ENCODE peak calls at places on chromosomes 16 and 17, in eight cellular contexts. K, Q, I, W, L, P, Z and S are unnamed samples.
A peak's percentile ranks its signal among the peaks of the same experiment; 100 is the strongest.

GRCh38 chr17:48374650-48375230 is 55.3 kb downstream of the SKAP1 start:
- DNase-seq in K (peak; percentile 72), Q (no peak), I (no peak), W (no peak), L (peak; percentile 73), P (no peak), Z (peak; percentile 35), S (no peak)

GRCh38 chr17:77208217-77208808 is 67.5 kb downstream of the SEC14L1 start:
- DNase-seq in K (no peak), Q (peak; percentile 10), I (peak; percentile 36), W (peak; percentile 77), L (peak; percentile 42), P (no peak), Z (peak; percentile 80), S (peak; percentile 43)

GRCh38 chr16:17773698-17774101 is 302.9 kb upstream of the XYLT1 start:
- DNase-seq in K (no peak), Q (no peak), I (peak; percentile 61), W (no peak), L (no peak), P (no peak), Z (no peak), S (no peak)

GRCh38 chr17:63622571-63623390 is 564 bp downstream of the MAP3K3 start:
- DNase-seq in K (peak; percentile 58), Q (no peak), I (peak; percentile 49), W (peak; percentile 71), L (peak; percentile 84), P (peak; percentile 86), Z (peak; percentile 75), S (peak; percentile 76)

GRCh38 chr17:57277923-57278604 is 21.7 kb downstream of the MSI2 start:
- DNase-seq in K (no peak), Q (no peak), I (no peak), W (no peak), L (no peak), P (no peak), Z (no peak), S (no peak)

GRCh38 chr16:56549744-56550385 is 15.0 kb upstream of the MT4 start:
- DNase-seq in K (peak; percentile 11), Q (no peak), I (no peak), W (no peak), L (no peak), P (no peak), Z (no peak), S (no peak)

GRCh38 chr16:64356267-64356666 is 765.6 kb downstream of the CDH11 start:
- DNase-seq in K (peak; percentile 75), Q (peak; percentile 56), I (no peak), W (no peak), L (no peak), P (no peak), Z (no peak), S (no peak)

GRCh38 chr17:19239544-19239943 is 2.4 kb downstream of the EPN2 start:
- DNase-seq in K (no peak), Q (no peak), I (no peak), W (peak; percentile 24), L (peak; percentile 43), P (no peak), Z (peak; percentile 10), S (peak; percentile 38)

GRCh38 chr17:66191607-66192377 is at the start of gene CEP112:
- DNase-seq in K (peak; percentile 66), Q (no peak), I (peak; percentile 45), W (peak; percentile 32), L (peak; percentile 92), P (peak; percentile 85), Z (peak; percentile 84), S (peak; percentile 85)

GRCh38 chr17:79845601-79845949 is 6.3 kb upstream of the CBX4 start:
- DNase-seq in K (no peak), Q (no peak), I (no peak), W (no peak), L (peak; percentile 64), P (no peak), Z (no peak), S (peak; percentile 69)

GRCh38 chr17:78882546-78883089 is 20.4 kb downstream of the CEP295NL start:
- DNase-seq in K (no peak), Q (no peak), I (no peak), W (peak; percentile 28), L (no peak), P (peak; percentile 72), Z (no peak), S (no peak)

DNA sequence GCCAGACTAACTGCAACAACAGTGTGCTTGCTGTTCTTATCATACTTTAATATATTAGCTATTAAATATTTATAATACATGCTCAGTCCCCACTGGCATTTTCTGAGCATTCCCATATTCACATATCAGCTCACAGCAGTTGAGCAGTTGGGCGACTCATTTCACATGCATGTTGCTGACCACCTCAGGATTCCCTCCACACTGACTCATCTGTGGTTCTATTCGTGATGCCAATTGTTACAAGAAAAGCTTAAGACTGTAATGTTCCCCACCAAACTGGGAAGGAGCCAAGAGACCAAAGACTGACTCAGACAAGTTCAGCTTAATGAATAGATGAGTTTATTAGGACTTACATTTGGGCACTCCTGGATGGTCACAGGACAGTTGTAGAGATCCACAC is 100.3 kb upstream of the KIF2B start:
- DNase-seq in K (peak; percentile 79), Q (peak; percentile 56), I (no peak), W (no peak), L (no peak), P (no peak), Z (peak; percentile 13), S (no peak)
- H3K4me3 ChIP-seq in K (no peak overlapping the region), Q (no peak overlapping the region), I (no peak overlapping the region), W (no peak overlapping the region), L (no peak overlapping the region), P (no peak overlapping the region), Z (no peak overlapping the region), S (no peak overlapping the region)

GRCh38 chr16:75086281-75086680 is 30.3 kb downstream of the LDHD start:
- DNase-seq in K (no peak), Q (no peak), I (no peak), W (no peak), L (no peak), P (no peak), Z (no peak), S (no peak)

GRCh38 chr16:75088934-75089333 is 27.6 kb downstream of the LDHD start:
- DNase-seq in K (no peak), Q (no peak), I (no peak), W (no peak), L (no peak), P (no peak), Z (no peak), S (no peak)

GRCh38 chr16:75085556-75085955 is 31.0 kb downstream of the LDHD start:
- DNase-seq in K (no peak), Q (no peak), I (no peak), W (no peak), L (no peak), P (no peak), Z (no peak), S (no peak)

GRCh38 chr16:75088226-75088625 is 28.4 kb downstream of the LDHD start:
- DNase-seq in K (no peak), Q (no peak), I (no peak), W (no peak), L (no peak), P (no peak), Z (no peak), S (no peak)

GRCh38 chr16:75087040-75087979 is 29.3 kb downstream of the LDHD start:
- DNase-seq in K (no peak), Q (peak; percentile 87), I (no peak), W (peak; percentile 72), L (no peak), P (no peak), Z (no peak), S (peak; percentile 62)
- H3K27ac ChIP-seq in K (no peak overlapping the region), Q (peak overlapping the region; percentile 97), I (peak overlapping the region; percentile 44), W (peak overlapping the region; percentile 90), L (no peak overlapping the region), P (no peak overlapping the region), Z (no peak overlapping the region), S (peak overlapping the region; percentile 65)

GRCh38 chr16:71917900-71918299 is 22.6 kb downstream of the IST1 start:
- DNase-seq in K (no peak), Q (no peak), I (no peak), W (no peak), L (no peak), P (no peak), Z (no peak), S (no peak)

GRCh38 chr16:71915350-71915749 is 20.0 kb downstream of the IST1 start:
- DNase-seq in K (no peak), Q (no peak), I (no peak), W (no peak), L (no peak), P (no peak), Z (no peak), S (no peak)

GRCh38 chr16:71916397-71916920 is 21.1 kb downstream of the IST1 start:
- DNase-seq in K (no peak), Q (no peak), I (no peak), W (no peak), L (no peak), P (no peak), Z (no peak), S (no peak)

GRCh38 chr16:71912483-71912882 is 17.2 kb downstream of the IST1 start:
- DNase-seq in K (no peak), Q (no peak), I (no peak), W (no peak), L (no peak), P (no peak), Z (no peak), S (no peak)

GRCh38 chr16:71914802-71915201 is 19.5 kb downstream of the IST1 start:
- DNase-seq in K (no peak), Q (no peak), I (no peak), W (no peak), L (no peak), P (no peak), Z (no peak), S (no peak)
- H3K9me3 ChIP-seq in K (no peaks in the 10 kb centered on the region), Q (peaks cover 5% of the 10 kb centered on the region), I (no peaks in the 10 kb centered on the region), W (no peaks in the 10 kb centered on the region), L (no peaks in the 10 kb centered on the region), P (no peaks in the 10 kb centered on the region), Z (no peaks in the 10 kb centered on the region), S (no peaks in the 10 kb centered on the region)

GRCh38 chr17:29710891-29711418 is 88.2 kb upstream of the CORO6 start:
- DNase-seq in K (peak; percentile 47), Q (no peak), I (no peak), W (no peak), L (peak; percentile 45), P (no peak), Z (no peak), S (no peak)

GRCh38 chr17:29707212-29707571 is 84.5 kb upstream of the CORO6 start:
- DNase-seq in K (no peak), Q (no peak), I (no peak), W (no peak), L (no peak), P (no peak), Z (no peak), S (no peak)

GRCh38 chr17:29706045-29706431 is 83.3 kb upstream of the CORO6 start:
- DNase-seq in K (no peak), Q (no peak), I (no peak), W (no peak), L (no peak), P (no peak), Z (no peak), S (no peak)

GRCh38 chr17:29709861-29710849 is 87.4 kb upstream of the CORO6 start:
- DNase-seq in K (no peak), Q (no peak), I (no peak), W (no peak), L (no peak), P (no peak), Z (no peak), S (no peak)

DNA sequence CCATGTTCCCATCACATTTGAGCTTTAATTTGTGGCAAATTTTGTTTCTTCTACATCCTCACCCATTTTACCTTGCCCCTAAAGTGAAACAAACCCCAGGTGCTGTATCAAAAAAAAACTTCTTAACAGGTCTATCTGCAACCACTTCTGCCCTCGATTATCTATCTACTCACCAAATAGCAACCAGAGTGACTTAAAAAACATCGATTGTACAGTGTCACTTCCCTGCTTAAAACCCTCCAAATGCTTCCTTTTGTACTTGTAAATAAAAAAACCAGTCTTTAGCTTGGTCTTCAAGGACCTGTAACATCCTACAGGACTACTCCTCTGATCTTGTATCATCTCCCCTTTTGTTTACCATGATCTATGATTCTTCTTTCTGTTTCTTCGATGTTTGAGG is 82.6 kb upstream of the CORO6 start:
- DNase-seq in K (no peak), Q (no peak), I (no peak), W (no peak), L (no peak), P (no peak), Z (no peak), S (no peak)
- H3K4me3 ChIP-seq in K (no peak overlapping the region), Q (no peak overlapping the region), I (no peak overlapping the region), W (peak overlapping the region; percentile 1), L (no peak overlapping the region), P (no peak overlapping the region), Z (no peak overlapping the region), S (no peak overlapping the region)